ENCODE peak calls at places on chromosomes 2 and 18, in four cellular contexts. One of them, this sample, is unnamed.

GRCh38 chr18:77622009-77622692 is 372.5 kb downstream of the GALR1 start:
- DNase-seq in endothelial cell: no peak
- DNase-seq in WTC11: no peak
- DNase-seq in cardiac fibroblast: no peak
- DNase-seq in this sample: no peak

GRCh38 chr2:232528746-232529445 is 2.9 kb downstream of the CHRND start:
- DNase-seq in endothelial cell: no peak
- DNase-seq in WTC11: no peak
- DNase-seq in cardiac fibroblast: no peak
- DNase-seq in this sample: no peak

GRCh38 chr18:80196528-80197320 is 50.6 kb downstream of the PARD6G start:
- DNase-seq in endothelial cell: no peak
- DNase-seq in WTC11: no peak
- DNase-seq in cardiac fibroblast: peak
- DNase-seq in this sample: no peak

GRCh38 chr2:102289129-102289528 is 22.2 kb upstream of the IL1RL1 start:
- DNase-seq in endothelial cell: no peak
- DNase-seq in WTC11: no peak
- DNase-seq in cardiac fibroblast: peak
- DNase-seq in this sample: peak

GRCh38 chr18:12839526-12840196 is 44.4 kb downstream of the PTPN2 start:
- DNase-seq in endothelial cell: no peak
- DNase-seq in WTC11: no peak
- DNase-seq in cardiac fibroblast: peak
- DNase-seq in this sample: peak

GRCh38 chr2:240962371-240963064 is 35.9 kb upstream of the SNED1 start:
- DNase-seq in endothelial cell: no peak
- DNase-seq in WTC11: no peak
- DNase-seq in cardiac fibroblast: peak
- DNase-seq in this sample: no peak

GRCh38 chr18:28411806-28412205 is 234.9 kb upstream of the CDH2 start:
- DNase-seq in endothelial cell: no peak
- DNase-seq in WTC11: no peak
- DNase-seq in cardiac fibroblast: peak
- DNase-seq in this sample: peak

GRCh38 chr18:59140287-59140885 is 702 bp downstream of the SEC11C start:
- DNase-seq in endothelial cell: peak
- DNase-seq in WTC11: peak
- DNase-seq in cardiac fibroblast: peak
- DNase-seq in this sample: peak

GRCh38 chr2:134417968-134418557 is 164.2 kb downstream of the MGAT5 start:
- DNase-seq in endothelial cell: no peak
- DNase-seq in WTC11: no peak
- DNase-seq in cardiac fibroblast: no peak
- DNase-seq in this sample: no peak

GRCh38 chr18:292271-292670 is 24.4 kb upstream of the THOC1 start:
- DNase-seq in endothelial cell: no peak
- DNase-seq in WTC11: no peak
- DNase-seq in cardiac fibroblast: peak
- DNase-seq in this sample: no peak

DNA sequence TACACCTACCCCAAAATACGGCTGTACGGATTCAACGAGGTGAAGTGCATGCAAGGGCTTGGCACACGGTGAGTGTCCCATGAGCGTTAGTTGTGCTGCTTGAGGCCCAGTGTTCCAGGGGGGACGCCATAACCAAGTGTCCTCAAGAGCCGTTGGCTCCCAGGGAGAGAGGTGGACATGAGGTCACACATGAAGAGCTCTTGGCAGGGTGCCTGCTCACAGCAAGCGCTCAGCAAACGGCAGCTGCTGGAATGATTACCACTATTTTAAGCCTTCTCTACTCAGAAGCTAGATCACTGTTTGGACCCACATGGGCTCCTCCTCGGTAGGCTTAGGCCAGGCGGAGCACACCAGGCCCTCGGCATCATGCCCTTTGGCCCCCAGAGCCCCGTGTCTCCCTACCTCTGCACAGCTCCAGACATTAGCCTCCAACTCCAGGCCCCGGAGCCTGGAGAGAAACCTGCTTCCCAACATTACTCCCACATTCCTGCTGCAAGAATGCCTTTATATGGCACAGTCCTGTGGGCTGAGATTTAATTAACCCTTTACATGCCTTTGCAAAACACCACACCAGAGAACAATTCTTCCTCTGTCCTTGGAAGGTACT is 68.4 kb upstream of the PPP1CB start:
- DNase-seq in endothelial cell: no peak
- DNase-seq in WTC11: no peak
- DNase-seq in cardiac fibroblast: peak
- DNase-seq in this sample: peak
- TF ChIP-seq CTCF in endothelial cell: no peak
- TF ChIP-seq CTCF in WTC11: no peak
- TF ChIP-seq CTCF in cardiac fibroblast: no peak
- TF ChIP-seq CTCF in this sample: no peak

DNA sequence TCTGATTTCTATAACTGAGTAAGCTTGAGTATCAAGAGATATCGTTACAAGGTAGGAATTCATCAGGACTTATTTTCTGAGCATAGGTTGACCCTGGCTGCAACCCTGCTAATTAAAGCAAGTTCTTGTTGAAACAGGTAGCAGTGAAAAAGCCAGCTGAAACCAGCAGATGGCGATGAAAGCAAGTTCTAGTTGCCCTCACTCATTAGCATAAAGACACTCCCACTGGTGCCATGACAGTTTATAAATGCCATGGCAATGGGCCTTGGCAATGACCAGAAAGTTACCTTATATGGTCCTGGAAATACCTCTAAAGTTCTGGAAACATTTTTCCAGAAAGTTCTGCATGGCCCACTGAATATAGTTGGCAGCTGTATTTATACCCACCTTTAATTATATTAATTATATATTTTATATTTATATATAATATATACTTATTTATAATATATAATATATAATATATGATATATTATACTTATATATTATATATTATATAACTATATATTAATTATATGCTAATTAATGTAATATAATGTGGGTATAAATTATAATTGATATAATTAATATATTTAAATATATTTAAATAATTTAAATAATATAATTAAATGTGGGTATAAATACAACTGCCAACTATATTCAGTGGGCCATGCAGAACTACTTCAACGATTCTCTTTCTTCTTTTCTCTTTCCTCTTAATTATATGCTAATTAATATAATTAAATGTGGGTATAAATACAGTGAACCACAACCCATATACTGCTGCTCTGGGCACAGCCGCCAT is 188.0 kb downstream of the CDH7 start:
- DNase-seq in endothelial cell: peak
- DNase-seq in WTC11: peak
- DNase-seq in cardiac fibroblast: peak
- DNase-seq in this sample: peak
- TF ChIP-seq CTCF in endothelial cell: peak
- TF ChIP-seq CTCF in WTC11: no peak
- TF ChIP-seq CTCF in cardiac fibroblast: peak
- TF ChIP-seq CTCF in this sample: peak

DNA sequence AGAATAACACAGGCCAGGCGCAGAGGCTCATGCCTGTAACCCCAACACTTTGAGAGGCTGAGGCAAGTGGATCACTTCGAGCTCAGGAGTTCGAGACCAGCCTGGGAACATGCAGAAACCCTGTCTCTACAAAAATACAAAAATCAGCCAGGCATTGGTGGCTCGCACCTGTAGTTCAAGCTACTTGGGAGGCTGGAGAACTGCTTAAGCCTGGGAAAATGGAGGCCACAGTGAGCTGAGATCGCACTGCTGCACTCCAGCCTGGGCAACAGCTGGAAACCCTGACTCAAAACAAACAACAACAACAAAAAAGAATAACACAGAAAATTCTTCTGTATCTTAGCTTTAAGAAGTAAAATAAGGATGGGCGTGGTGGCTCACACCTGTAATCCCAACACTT is 440.3 kb downstream of the LRATD1 start:
- DNase-seq in endothelial cell: no peak
- DNase-seq in WTC11: no peak
- DNase-seq in cardiac fibroblast: no peak
- DNase-seq in this sample: no peak
- TF ChIP-seq CTCF in endothelial cell: no peak
- TF ChIP-seq CTCF in WTC11: no peak
- TF ChIP-seq CTCF in cardiac fibroblast: no peak
- TF ChIP-seq CTCF in this sample: no peak

GRCh38 chr2:48250474-48250844 is 279.5 kb upstream of the STON1 start:
- DNase-seq in endothelial cell: no peak
- DNase-seq in WTC11: no peak
- DNase-seq in cardiac fibroblast: no peak
- DNase-seq in this sample: no peak

GRCh38 chr2:48249631-48250473 is 280.1 kb upstream of the STON1 start:
- DNase-seq in endothelial cell: no peak
- DNase-seq in WTC11: no peak
- DNase-seq in cardiac fibroblast: peak
- DNase-seq in this sample: peak

GRCh38 chr2:48253301-48253700 is 276.7 kb upstream of the STON1 start:
- DNase-seq in endothelial cell: no peak
- DNase-seq in WTC11: no peak
- DNase-seq in cardiac fibroblast: no peak
- DNase-seq in this sample: no peak

GRCh38 chr2:48250943-48251342 is 279.0 kb upstream of the STON1 start:
- DNase-seq in endothelial cell: no peak
- DNase-seq in WTC11: no peak
- DNase-seq in cardiac fibroblast: peak
- DNase-seq in this sample: peak

GRCh38 chr2:48251437-48252148 is 278.4 kb upstream of the STON1 start:
- DNase-seq in endothelial cell: no peak
- DNase-seq in WTC11: no peak
- DNase-seq in cardiac fibroblast: no peak
- DNase-seq in this sample: no peak
- TF ChIP-seq CTCF in endothelial cell: no peak
- TF ChIP-seq CTCF in WTC11: no peak
- TF ChIP-seq CTCF in cardiac fibroblast: no peak
- TF ChIP-seq CTCF in this sample: no peak

GRCh38 chr2:234997389-234997788 is 45.6 kb downstream of the SH3BP4 start:
- DNase-seq in endothelial cell: no peak
- DNase-seq in WTC11: no peak
- DNase-seq in cardiac fibroblast: no peak
- DNase-seq in this sample: no peak

GRCh38 chr2:234996041-234996440 is 44.2 kb downstream of the SH3BP4 start:
- DNase-seq in endothelial cell: no peak
- DNase-seq in WTC11: no peak
- DNase-seq in cardiac fibroblast: no peak
- DNase-seq in this sample: no peak

GRCh38 chr2:234998404-234999211 is 46.8 kb downstream of the SH3BP4 start:
- DNase-seq in endothelial cell: no peak
- DNase-seq in WTC11: no peak
- DNase-seq in cardiac fibroblast: peak
- DNase-seq in this sample: peak

GRCh38 chr2:234995332-234996007 is 43.7 kb downstream of the SH3BP4 start:
- DNase-seq in endothelial cell: no peak
- DNase-seq in WTC11: no peak
- DNase-seq in cardiac fibroblast: no peak
- DNase-seq in this sample: no peak

DNA sequence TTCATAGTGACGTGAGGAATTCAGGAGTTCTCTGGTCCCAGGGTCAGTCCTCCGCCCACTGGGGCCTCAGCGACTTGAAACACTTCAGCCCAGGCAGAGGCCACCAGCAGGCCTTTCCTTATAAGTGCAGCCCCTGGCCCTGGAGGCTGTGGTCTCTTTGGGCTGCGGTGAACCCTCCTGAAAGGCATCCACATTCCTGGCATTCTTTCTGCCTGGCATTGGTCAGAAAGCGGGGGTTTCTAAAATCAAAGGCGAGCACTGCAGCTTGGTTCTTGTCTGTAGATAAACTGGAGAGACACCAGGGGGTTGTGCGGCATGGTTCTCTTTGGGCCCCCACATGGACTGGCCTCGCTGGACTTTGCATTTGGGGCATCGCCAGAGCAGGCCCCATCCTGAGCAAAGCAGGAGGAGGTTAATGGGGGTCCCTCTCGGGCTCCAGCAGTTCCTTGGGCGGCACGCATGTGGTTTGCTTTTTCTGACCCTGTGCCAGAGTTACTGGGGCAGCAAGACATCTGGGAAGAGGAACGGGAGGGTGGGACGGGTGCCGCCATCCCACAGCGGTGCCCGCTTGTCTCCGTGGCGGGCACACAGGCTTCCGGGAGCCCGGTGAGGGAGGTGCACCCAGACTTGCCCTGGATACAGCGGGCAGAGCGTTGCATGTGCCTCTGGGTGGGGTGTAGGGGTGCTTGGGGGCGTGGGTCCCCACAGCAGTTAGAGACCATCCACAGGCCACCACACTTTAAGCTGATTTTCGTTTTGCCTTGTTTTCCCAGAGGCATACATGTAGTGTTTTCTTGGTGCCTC is 44.9 kb downstream of the SH3BP4 start:
- DNase-seq in endothelial cell: peak
- DNase-seq in WTC11: peak
- DNase-seq in cardiac fibroblast: peak
- DNase-seq in this sample: peak
- TF ChIP-seq CTCF in endothelial cell: no peak
- TF ChIP-seq CTCF in WTC11: no peak
- TF ChIP-seq CTCF in cardiac fibroblast: peak
- TF ChIP-seq CTCF in this sample: no peak